ENCODE peak calls at places on chromosomes 7 and 10, in seven cellular contexts. P is effector CD4-positive, alpha-beta T cell; H is T-helper 17 cell; K is A172; I is chondrocyte; D is activated effector memory CD4-positive, alpha-beta T cell treated with anti-CD3 and anti-CD28 coated beads, Interleukin-2, amount 50 U/mL, for 16 hours; Y is iPS DF 6.9. W is an unnamed sample.

GRCh38 chr7:92988051-92988450 is 129.7 kb downstream of the SAMD9 start:
- DNase-seq in P (no peak), H (no peak), K (peak), I (no peak), D (no peak), Y (peak), W (no peak)

GRCh38 chr10:109898666-109899577 is 24.4 kb downstream of the XPNPEP1 start:
- DNase-seq in P (no peak), H (no peak), K (no peak), I (no peak), D (no peak), Y (no peak), W (no peak)

GRCh38 chr7:101924171-101924570 is 106.7 kb downstream of the CUX1 start:
- DNase-seq in P (no peak), H (no peak), K (peak), I (peak), D (no peak), Y (no peak), W (no peak)

GRCh38 chr10:124149143-124149542 is 55.7 kb upstream of the CHST15 start:
- DNase-seq in P (no peak), H (no peak), K (no peak), I (no peak), D (no peak), Y (no peak), W (no peak)

GRCh38 chr10:23358357-23358756 is 13.8 kb upstream of the C10orf67 start:
- DNase-seq in P (no peak), H (no peak), K (no peak), I (no peak), D (no peak), Y (no peak), W (no peak)

GRCh38 chr10:15325243-15326002 is 45.7 kb downstream of the FAM171A1 start:
- DNase-seq in P (no peak), H (no peak), K (peak), I (no peak), D (no peak), Y (no peak), W (no peak)

GRCh38 chr7:74467876-74468275 is 14.2 kb downstream of the GTF2IRD1 start:
- DNase-seq in P (no peak), H (no peak), K (no peak), I (no peak), D (no peak), Y (no peak), W (no peak)

GRCh38 chr7:16071246-16071857 is 350.0 kb downstream of the CRPPA start:
- DNase-seq in P (no peak), H (no peak), K (peak), I (no peak), D (no peak), Y (no peak), W (no peak)

GRCh38 chr7:94389381-94389780 is 5.3 kb upstream of the COL1A2 start:
- DNase-seq in P (no peak), H (no peak), K (no peak), I (no peak), D (no peak), Y (no peak), W (no peak)

GRCh38 chr10:132446661-132447445 is 49.9 kb downstream of the PWWP2B start:
- DNase-seq in P (peak), H (peak), K (peak), I (no peak), D (peak), Y (no peak), W (peak)

GRCh38 chr7:44213872-44214595 is 13.3 kb downstream of the YKT6 start:
- DNase-seq in P (no peak), H (no peak), K (peak), I (peak), D (no peak), Y (peak), W (no peak)

GRCh38 chr10:130336612-130337304 is 200.6 kb downstream of the GLRX3 start:
- DNase-seq in P (no peak), H (no peak), K (no peak), I (no peak), D (no peak), Y (no peak), W (no peak)

GRCh38 chr7:93843260-93843659 is 47.3 kb downstream of the TFPI2 start:
- DNase-seq in P (no peak), H (no peak), K (peak), I (no peak), D (no peak), Y (no peak), W (no peak)

GRCh38 chr7:11675163-11675562 is 156.8 kb downstream of the THSD7A start:
- DNase-seq in P (no peak), H (no peak), K (no peak), I (no peak), D (no peak), Y (no peak), W (no peak)

GRCh38 chr10:91992026-91992425 is 68.5 kb downstream of the BTAF1 start:
- DNase-seq in P (no peak), H (no peak), K (no peak), I (no peak), D (no peak), Y (no peak), W (no peak)

GRCh38 chr10:96832721-96833219 is 672 bp downstream of the LCOR start:
- DNase-seq in P (peak), H (peak), K (peak), I (peak), D (peak), Y (no peak), W (peak)

GRCh38 chr10:45410489-45410806 is 36.4 kb downstream of the ALOX5 start:
- DNase-seq in P (no peak), H (no peak), K (no peak), I (no peak), D (no peak), Y (no peak), W (no peak)

GRCh38 chr7:111756687-111757178 is 194.4 kb upstream of the IMMP2L start:
- DNase-seq in P (no peak), H (no peak), K (peak), I (no peak), D (no peak), Y (peak), W (no peak)

GRCh38 chr7:34991938-34992840 is 45.1 kb downstream of the DPY19L1 start:
- DNase-seq in P (peak), H (peak), K (peak), I (no peak), D (peak), Y (no peak), W (peak)

GRCh38 chr10:30433779-30434272 is at the start of gene MAP3K8:
- DNase-seq in P (peak), H (peak), K (peak), I (peak), D (peak), Y (peak), W (peak)

GRCh38 chr10:29239569-29240472 is 49.0 kb upstream of the LYZL1 start:
- DNase-seq in P (no peak), H (no peak), K (peak), I (no peak), D (no peak), Y (peak), W (no peak)

GRCh38 chr10:126243976-126244375 is 144.3 kb downstream of the ADAM12 start:
- DNase-seq in P (no peak), H (no peak), K (no peak), I (no peak), D (no peak), Y (no peak), W (no peak)

GRCh38 chr7:116988363-116988989 is 35.2 kb downstream of the ST7 start:
- DNase-seq in P (no peak), H (no peak), K (no peak), I (no peak), D (no peak), Y (no peak), W (no peak)

GRCh38 chr10:124465777-124466488 is 4.3 kb downstream of the LHPP start:
- DNase-seq in P (no peak), H (no peak), K (no peak), I (no peak), D (no peak), Y (no peak), W (no peak)

GRCh38 chr10:128897414-128897928 is 569.6 kb upstream of the MGMT start:
- DNase-seq in P (no peak), H (no peak), K (no peak), I (no peak), D (no peak), Y (no peak), W (no peak)

GRCh38 chr10:60870803-60871202 is 73.2 kb downstream of the RHOBTB1 start:
- DNase-seq in P (no peak), H (no peak), K (no peak), I (no peak), D (no peak), Y (no peak), W (no peak)

GRCh38 chr7:142689439-142690168 is 59.7 kb upstream of the PRSS1 start:
- DNase-seq in P (no peak), H (no peak), K (no peak), I (no peak), D (no peak), Y (no peak), W (no peak)

GRCh38 chr10:33277135-33277536 is 57.3 kb downstream of the NRP1 start:
- DNase-seq in P (no peak), H (no peak), K (no peak), I (no peak), D (no peak), Y (no peak), W (no peak)

GRCh38 chr10:79436850-79437103 is 8.6 kb downstream of the ZCCHC24 start:
- DNase-seq in P (no peak), H (no peak), K (no peak), I (no peak), D (no peak), Y (no peak), W (no peak)

GRCh38 chr10:110893559-110894179 is 21.9 kb downstream of the PDCD4 start:
- DNase-seq in P (no peak), H (no peak), K (no peak), I (no peak), D (no peak), Y (no peak), W (no peak)

GRCh38 chr10:124385627-124386185 is 33.0 kb downstream of the OAT start:
- DNase-seq in P (no peak), H (no peak), K (no peak), I (no peak), D (peak), Y (no peak), W (no peak)

GRCh38 chr7:135236727-135237126 is 3.1 kb downstream of the STRA8 start:
- DNase-seq in P (no peak), H (no peak), K (no peak), I (no peak), D (no peak), Y (no peak), W (no peak)

W was measured in activated CD4-positive, alpha-beta T cell treated with anti-CD3 and anti-CD28 coated beads for 24 hours.